ENCODE peak calls at places on chromosomes 3 and 15, in seven cellular contexts. P is fibroblast of pulmonary artery, J is tibial artery, R is glutamatergic neuron, O is iPS-NIHi11, Q is upper lobe of right lung, K is adipocyte. H is an unnamed sample.

GRCh38 chr3:43062040-43062555 is 43.8 kb downstream of the POMGNT2 start:
- DNase-seq in P (no peak), J (no peak), R (no peak), O (no peak), Q (no peak), K (no peak), H (no peak)

GRCh38 chr3:50572801-50573371 is 3.6 kb downstream of the HEMK1 start:
- DNase-seq in P (no peak), J (no peak), R (no peak), O (no peak), Q (no peak), K (no peak), H (no peak)

GRCh38 chr15:60643490-60644040 is 164.6 kb upstream of the ICE2 start:
- DNase-seq in P (no peak), J (no peak), R (no peak), O (no peak), Q (no peak), K (no peak), H (no peak)

GRCh38 chr3:160616721-160617120 is 51.4 kb upstream of the KPNA4 start:
- DNase-seq in P (peak), J (no peak), R (no peak), O (no peak), Q (no peak), K (peak), H (no peak)

GRCh38 chr3:129927072-129927471 is 33.6 kb upstream of the TMCC1 start:
- DNase-seq in P (no peak), J (no peak), R (no peak), O (no peak), Q (no peak), K (no peak), H (no peak)

GRCh38 chr3:185948292-185948691 is 10.5 kb upstream of the TRA2B start:
- DNase-seq in P (no peak), J (no peak), R (no peak), O (no peak), Q (no peak), K (no peak), H (no peak)

GRCh38 chr3:177057768-177058167 is 139.5 kb downstream of the TBL1XR1 start:
- DNase-seq in P (no peak), J (no peak), R (no peak), O (no peak), Q (no peak), K (no peak), H (no peak)

GRCh38 chr15:93829115-93829849 is 402.1 kb upstream of the MCTP2 start:
- DNase-seq in P (peak), J (peak), R (no peak), O (peak), Q (no peak), K (no peak), H (no peak)

GRCh38 chr3:126524429-126524988 is 554 bp downstream of the CHST13 start:
- DNase-seq in P (no peak), J (no peak), R (no peak), O (no peak), Q (peak), K (no peak), H (no peak)

GRCh38 chr3:191350389-191351090 is 20.2 kb upstream of the UTS2B start:
- DNase-seq in P (peak), J (no peak), R (no peak), O (no peak), Q (no peak), K (peak), H (no peak)

GRCh38 chr15:99019558-99020540 is 12.3 kb upstream of the PGPEP1L start:
- DNase-seq in P (peak), J (no peak), R (no peak), O (no peak), Q (no peak), K (peak), H (no peak)

GRCh38 chr3:148697311-148698189 is at the start of gene AGTR1:
- DNase-seq in P (peak), J (peak), R (peak), O (peak), Q (peak), K (peak), H (no peak)

GRCh38 chr3:73602171-73602570 is 22.6 kb downstream of the PDZRN3 start:
- DNase-seq in P (peak), J (no peak), R (no peak), O (no peak), Q (no peak), K (peak), H (no peak)

GRCh38 chr15:65916664-65917406 is 47.5 kb downstream of the RAB11A start:
- DNase-seq in P (peak), J (peak), R (peak), O (peak), Q (peak), K (peak), H (no peak)

GRCh38 chr15:92391640-92392039 is 2.0 kb upstream of the ST8SIA2 start:
- DNase-seq in P (peak), J (no peak), R (no peak), O (peak), Q (no peak), K (no peak), H (peak)

GRCh38 chr3:194105292-194105691 is 30.7 kb upstream of the HES1 start:
- DNase-seq in P (no peak), J (no peak), R (no peak), O (no peak), Q (no peak), K (no peak), H (no peak)

GRCh38 chr15:100030586-100031249 is 297.5 kb upstream of the LYSMD4 start:
- DNase-seq in P (peak), J (no peak), R (no peak), O (no peak), Q (no peak), K (no peak), H (no peak)

GRCh38 chr15:64216722-64217428 is 54.1 kb upstream of the PPIB start:
- DNase-seq in P (peak), J (no peak), R (no peak), O (no peak), Q (no peak), K (no peak), H (no peak)

GRCh38 chr3:45760878-45761711 is 35.2 kb downstream of the SLC6A20 start:
- DNase-seq in P (peak), J (no peak), R (peak), O (peak), Q (no peak), K (peak), H (peak)

GRCh38 chr3:32009101-32009500 is 27.6 kb downstream of the ZNF860 start:
- DNase-seq in P (no peak), J (no peak), R (no peak), O (no peak), Q (no peak), K (no peak), H (no peak)

GRCh38 chr3:32571192-32571485 is 481 bp upstream of the DYNC1LI1 start:
- DNase-seq in P (no peak), J (no peak), R (no peak), O (no peak), Q (no peak), K (no peak), H (no peak)

GRCh38 chr15:70098461-70099166 is 897 bp upstream of the TLE3 start:
- DNase-seq in P (peak), J (no peak), R (peak), O (no peak), Q (peak), K (peak), H (no peak)

GRCh38 chr3:18725668-18726407 is 300.7 kb upstream of the SATB1 start:
- DNase-seq in P (peak), J (no peak), R (no peak), O (no peak), Q (no peak), K (peak), H (peak)

GRCh38 chr15:28286031-28286430 is 35.9 kb downstream of the HERC2 start:
- DNase-seq in P (no peak), J (no peak), R (no peak), O (no peak), Q (no peak), K (no peak), H (no peak)

GRCh38 chr3:16124636-16125035 is 49.8 kb upstream of the GALNT15 start:
- DNase-seq in P (peak), J (no peak), R (no peak), O (no peak), Q (no peak), K (peak), H (no peak)

GRCh38 chr15:72222433-72222832 is 8.6 kb downstream of the PKM start:
- DNase-seq in P (peak), J (peak), R (no peak), O (no peak), Q (no peak), K (peak), H (no peak)

GRCh38 chr15:60859996-60860494 is 369.1 kb downstream of the RORA start:
- DNase-seq in P (no peak), J (no peak), R (no peak), O (no peak), Q (no peak), K (no peak), H (no peak)

GRCh38 chr15:73854265-73854664 is 19.1 kb upstream of the TBC1D21 start:
- DNase-seq in P (no peak), J (no peak), R (no peak), O (no peak), Q (no peak), K (no peak), H (no peak)

GRCh38 chr3:50237754-50238548 is 1.9 kb downstream of the GNAI2 start:
- DNase-seq in P (peak), J (peak), R (peak), O (peak), Q (peak), K (peak), H (peak)

GRCh38 chr3:10116138-10116460 is 624 bp downstream of the BRK1 start:
- DNase-seq in P (peak), J (no peak), R (no peak), O (peak), Q (peak), K (no peak), H (no peak)

GRCh38 chr15:36392666-36393266 is 186.7 kb upstream of the CDIN1 start:
- DNase-seq in P (no peak), J (no peak), R (no peak), O (no peak), Q (no peak), K (no peak), H (no peak)

GRCh38 chr3:10697918-10698317 is 118.1 kb upstream of the SLC6A11 start:
- DNase-seq in P (no peak), J (no peak), R (no peak), O (peak), Q (no peak), K (no peak), H (no peak)

GRCh38 chr3:53011324-53011723 is 34.5 kb downstream of the SFMBT1 start:
- DNase-seq in P (no peak), J (no peak), R (no peak), O (no peak), Q (no peak), K (no peak), H (no peak)

GRCh38 chr3:42101048-42101447 is 9.9 kb downstream of the TRAK1 start:
- DNase-seq in P (peak), J (peak), R (no peak), O (no peak), Q (no peak), K (peak), H (no peak)

H was measured in Jurkat, Clone E6-1.